ENCODE peak calls at places on chromosomes 6 and 20, in four cellular contexts. One of them, this sample, is unnamed.

GRCh38 chr6:40735126-40735920 is 148.2 kb upstream of the LRFN2 start:
- DNase-seq in ecto neural progenitor cell: no peak
- DNase-seq in endothelial cell: no peak
- DNase-seq in stimulated activated CD4-positive, alpha-beta T cell treated with anti-CD3 and anti-CD28 coated beads, Interleukin-4, amount 100 ng/mL, for 4 hours: no peak
- DNase-seq in this sample: no peak

GRCh38 chr6:684831-685636 is 7.9 kb downstream of the EXOC2 start:
- DNase-seq in ecto neural progenitor cell: no peak
- DNase-seq in endothelial cell: no peak
- DNase-seq in stimulated activated CD4-positive, alpha-beta T cell treated with anti-CD3 and anti-CD28 coated beads, Interleukin-4, amount 100 ng/mL, for 4 hours: no peak
- DNase-seq in this sample: no peak

GRCh38 chr6:157879873-157880254 is 56.8 kb downstream of the SNX9 start:
- DNase-seq in ecto neural progenitor cell: no peak
- DNase-seq in endothelial cell: no peak
- DNase-seq in stimulated activated CD4-positive, alpha-beta T cell treated with anti-CD3 and anti-CD28 coated beads, Interleukin-4, amount 100 ng/mL, for 4 hours: no peak
- DNase-seq in this sample: no peak

GRCh38 chr20:56504373-56505005 is 20.1 kb upstream of the FAM209A start:
- DNase-seq in ecto neural progenitor cell: no peak
- DNase-seq in endothelial cell: peak
- DNase-seq in stimulated activated CD4-positive, alpha-beta T cell treated with anti-CD3 and anti-CD28 coated beads, Interleukin-4, amount 100 ng/mL, for 4 hours: no peak
- DNase-seq in this sample: no peak

GRCh38 chr6:111478749-111479148 is 4.3 kb downstream of the REV3L start:
- DNase-seq in ecto neural progenitor cell: no peak
- DNase-seq in endothelial cell: no peak
- DNase-seq in stimulated activated CD4-positive, alpha-beta T cell treated with anti-CD3 and anti-CD28 coated beads, Interleukin-4, amount 100 ng/mL, for 4 hours: no peak
- DNase-seq in this sample: peak

GRCh38 chr6:130959938-130960337 is 103.1 kb downstream of the EPB41L2 start:
- DNase-seq in ecto neural progenitor cell: no peak
- DNase-seq in endothelial cell: no peak
- DNase-seq in stimulated activated CD4-positive, alpha-beta T cell treated with anti-CD3 and anti-CD28 coated beads, Interleukin-4, amount 100 ng/mL, for 4 hours: no peak
- DNase-seq in this sample: no peak

GRCh38 chr20:60062431-60063336 is 104.5 kb downstream of the CDH26 start:
- DNase-seq in ecto neural progenitor cell: no peak
- DNase-seq in endothelial cell: no peak
- DNase-seq in stimulated activated CD4-positive, alpha-beta T cell treated with anti-CD3 and anti-CD28 coated beads, Interleukin-4, amount 100 ng/mL, for 4 hours: no peak
- DNase-seq in this sample: no peak

GRCh38 chr20:24936526-24937407 is 12.3 kb upstream of the CST7 start:
- DNase-seq in ecto neural progenitor cell: peak
- DNase-seq in endothelial cell: no peak
- DNase-seq in stimulated activated CD4-positive, alpha-beta T cell treated with anti-CD3 and anti-CD28 coated beads, Interleukin-4, amount 100 ng/mL, for 4 hours: no peak
- DNase-seq in this sample: no peak

GRCh38 chr6:37454420-37455125 is 21.6 kb downstream of the CMTR1 start:
- DNase-seq in ecto neural progenitor cell: no peak
- DNase-seq in endothelial cell: no peak
- DNase-seq in stimulated activated CD4-positive, alpha-beta T cell treated with anti-CD3 and anti-CD28 coated beads, Interleukin-4, amount 100 ng/mL, for 4 hours: no peak
- DNase-seq in this sample: no peak

GRCh38 chr6:87945181-87945580 is 102.5 kb upstream of the SPACA1 start:
- DNase-seq in ecto neural progenitor cell: no peak
- DNase-seq in endothelial cell: no peak
- DNase-seq in stimulated activated CD4-positive, alpha-beta T cell treated with anti-CD3 and anti-CD28 coated beads, Interleukin-4, amount 100 ng/mL, for 4 hours: no peak
- DNase-seq in this sample: no peak

GRCh38 chr6:89302936-89303335 is 12.2 kb downstream of the GABRR2 start:
- DNase-seq in ecto neural progenitor cell: no peak
- DNase-seq in endothelial cell: no peak
- DNase-seq in stimulated activated CD4-positive, alpha-beta T cell treated with anti-CD3 and anti-CD28 coated beads, Interleukin-4, amount 100 ng/mL, for 4 hours: no peak
- DNase-seq in this sample: no peak

GRCh38 chr6:20866940-20867630 is 332.8 kb downstream of the CDKAL1 start:
- DNase-seq in ecto neural progenitor cell: no peak
- DNase-seq in endothelial cell: no peak
- DNase-seq in stimulated activated CD4-positive, alpha-beta T cell treated with anti-CD3 and anti-CD28 coated beads, Interleukin-4, amount 100 ng/mL, for 4 hours: no peak
- DNase-seq in this sample: peak

GRCh38 chr20:34705383-34706021 is 1.4 kb downstream of the TP53INP2 start:
- DNase-seq in ecto neural progenitor cell: peak
- DNase-seq in endothelial cell: peak
- DNase-seq in stimulated activated CD4-positive, alpha-beta T cell treated with anti-CD3 and anti-CD28 coated beads, Interleukin-4, amount 100 ng/mL, for 4 hours: no peak
- DNase-seq in this sample: peak

GRCh38 chr6:44268095-44268628 is 2.1 kb upstream of the TMEM151B start:
- DNase-seq in ecto neural progenitor cell: peak
- DNase-seq in endothelial cell: peak
- DNase-seq in stimulated activated CD4-positive, alpha-beta T cell treated with anti-CD3 and anti-CD28 coated beads, Interleukin-4, amount 100 ng/mL, for 4 hours: peak
- DNase-seq in this sample: no peak